ENCODE peak calls at places on chromosome 12, in eight cellular contexts. A is H1, L is HCT116, N is Panc1, X is suprapubic skin, E is transverse colon, D is GM12891, S is GM23338. O is an unnamed sample.

GRCh38 chr12:47967461-47968430 is 4.3 kb downstream of the TMEM106C start:
- DNase-seq in S (no peak), L (no peak), X (no peak), A (no peak), E (no peak), D (no peak), N (no peak), O (no peak)

GRCh38 chr12:63991036-63991547 is 146.6 kb downstream of the SRGAP1 start:
- DNase-seq in D (no peak), A (no peak), S (no peak), X (no peak), L (no peak), E (no peak), N (no peak), O (no peak)

GRCh38 chr12:55019784-55020183 is at the start of gene NEUROD4:
- DNase-seq in A (peak), D (no peak), X (no peak), N (no peak), S (peak), E (no peak), L (peak), O (no peak)

GRCh38 chr12:12803186-12803585 is 10.0 kb upstream of the DDX47 start:
- DNase-seq in N (no peak), A (no peak), X (no peak), S (peak), E (peak), L (peak), D (no peak), O (peak)

GRCh38 chr12:19575307-19576243 is 136.3 kb downstream of the AEBP2 start:
- DNase-seq in D (no peak), S (no peak), A (no peak), E (no peak), X (no peak), N (no peak), L (peak), O (no peak)

GRCh38 chr12:108302471-108303311 is 36.4 kb downstream of the CMKLR1 start:
- DNase-seq in L (no peak), S (peak), D (no peak), A (no peak), N (no peak), E (peak), X (peak), O (no peak)

GRCh38 chr12:39329015-39329414 is 113.9 kb downstream of the KIF21A start:
- DNase-seq in X (no peak), S (no peak), D (no peak), E (no peak), N (no peak), A (no peak), L (no peak), O (no peak)

GRCh38 chr12:75207338-75208083 is 2.1 kb downstream of the KCNC2 start:
- DNase-seq in E (no peak), X (no peak), A (no peak), N (no peak), L (no peak), D (no peak), S (peak), O (no peak)

GRCh38 chr12:56469007-56469930 is 891 bp downstream of the SPRYD4 start:
- DNase-seq in A (no peak), N (no peak), E (peak), S (no peak), X (no peak), D (no peak), L (no peak), O (no peak)

GRCh38 chr12:57135487-57135886 is 7.2 kb downstream of the LRP1 start:
- DNase-seq in A (no peak), N (no peak), E (peak), X (no peak), D (no peak), L (no peak), S (peak), O (no peak)

GRCh38 chr12:71641390-71641789 is 22.3 kb downstream of the ZFC3H1 start:
- DNase-seq in D (no peak), S (no peak), N (no peak), L (no peak), X (no peak), E (no peak), A (no peak), O (no peak)

GRCh38 chr12:76026643-76027063 is 4.9 kb downstream of the PHLDA1 start:
- DNase-seq in A (no peak), N (no peak), E (no peak), S (no peak), D (no peak), X (no peak), L (no peak), O (no peak)

GRCh38 chr12:82099216-82099615 is 259.0 kb downstream of the CCDC59 start:
- DNase-seq in A (no peak), S (no peak), N (no peak), L (no peak), X (no peak), D (no peak), E (no peak), O (no peak)

GRCh38 chr12:113228394-113229028 is 7.2 kb downstream of the TPCN1 start:
- DNase-seq in S (no peak), D (no peak), N (no peak), L (no peak), E (no peak), A (no peak), X (no peak), O (no peak)

GRCh38 chr12:6200266-6201198 is at the start of gene CD9:
- DNase-seq in X (no peak), A (peak), E (peak), L (peak), N (no peak), D (no peak), S (peak), O (peak)

GRCh38 chr12:66774921-66775320 is 96.0 kb upstream of the GRIP1 start:
- DNase-seq in S (no peak), N (no peak), A (no peak), X (no peak), E (no peak), L (no peak), D (no peak), O (no peak)
- TF ChIP-seq POLR2AphosphoS5 in S (no peak), N (no peak), A (no peak), X (no peak), E (no peak), L (no peak), D (no peak), O (no peak)

DNA sequence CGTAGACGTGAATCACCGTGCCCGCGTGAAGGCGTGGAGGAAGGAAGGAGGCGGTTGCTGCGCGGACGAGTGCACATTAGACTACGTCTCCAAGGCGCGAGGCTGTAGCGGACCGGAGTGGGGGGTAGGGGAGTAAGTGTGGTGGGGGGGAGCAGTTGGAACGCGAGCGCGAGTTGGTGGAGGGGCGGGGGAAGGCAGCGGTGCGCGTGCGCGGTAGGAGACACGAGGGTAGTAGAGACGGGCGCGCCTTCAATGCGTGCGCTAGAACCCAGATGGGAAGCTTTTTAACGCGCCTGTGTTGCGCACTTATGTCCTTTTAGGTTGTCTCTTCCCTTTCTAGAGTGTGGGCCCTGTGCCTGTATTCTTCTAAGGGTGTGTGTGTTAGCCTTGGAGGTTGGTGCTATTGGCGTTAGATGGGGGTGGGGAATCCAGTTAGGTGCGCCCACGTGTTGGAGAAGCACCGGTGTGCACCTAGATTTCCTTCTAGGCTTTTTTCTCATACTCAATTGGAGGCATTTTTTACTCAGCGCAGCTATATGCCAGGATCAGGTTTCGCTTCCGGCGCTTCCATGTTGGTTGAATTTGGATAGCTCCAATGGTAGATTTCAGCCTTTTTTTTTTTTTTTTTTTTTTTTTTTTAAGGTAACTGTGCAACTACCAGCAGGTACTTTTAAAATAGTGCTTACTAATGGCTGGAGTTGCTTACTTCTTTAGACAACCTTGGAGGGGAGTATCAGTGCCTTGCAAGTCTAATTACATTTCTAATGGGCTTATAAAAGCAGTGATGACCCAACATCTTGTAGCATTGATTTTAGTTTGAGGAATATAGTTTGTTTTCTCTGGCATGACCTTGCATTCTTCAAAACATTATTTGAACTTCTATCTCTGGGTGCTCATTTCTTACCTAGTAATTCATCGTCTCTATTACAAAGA is 820 bp downstream of the EIF4B start:
- DNase-seq in E (peak), S (peak), L (peak), A (peak), N (peak), X (peak), D (peak), O (peak)
- TF ChIP-seq POLR2AphosphoS5 in E (no peak), S (peak), L (peak), A (peak), N (peak), X (no peak), D (peak), O (peak)

DNA sequence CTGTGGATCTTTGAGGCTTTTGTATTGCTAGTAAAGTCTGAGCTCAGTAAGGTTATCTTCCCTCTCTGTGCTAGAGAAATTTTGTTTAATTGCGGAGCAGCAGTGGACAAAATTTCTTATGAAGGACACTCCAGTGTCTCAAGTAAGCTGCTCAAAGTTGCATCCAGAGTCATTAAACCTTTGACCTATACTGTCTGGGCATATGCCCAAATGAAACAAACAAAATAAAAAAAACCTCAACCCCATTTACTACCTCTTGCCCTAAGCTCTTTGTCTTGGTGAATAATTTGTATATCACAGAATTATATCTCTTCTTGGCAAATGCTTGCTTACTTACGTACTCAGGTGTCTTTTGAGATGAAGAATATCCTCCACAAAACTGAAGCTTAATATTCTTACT is 465.2 kb downstream of the SOX5 start:
- DNase-seq in D (no peak), N (no peak), L (no peak), S (no peak), E (no peak), A (no peak), X (no peak), O (no peak)
- TF ChIP-seq POLR2AphosphoS5 in D (no peak), N (no peak), L (no peak), S (no peak), E (no peak), A (no peak), X (no peak), O (no peak)

DNA sequence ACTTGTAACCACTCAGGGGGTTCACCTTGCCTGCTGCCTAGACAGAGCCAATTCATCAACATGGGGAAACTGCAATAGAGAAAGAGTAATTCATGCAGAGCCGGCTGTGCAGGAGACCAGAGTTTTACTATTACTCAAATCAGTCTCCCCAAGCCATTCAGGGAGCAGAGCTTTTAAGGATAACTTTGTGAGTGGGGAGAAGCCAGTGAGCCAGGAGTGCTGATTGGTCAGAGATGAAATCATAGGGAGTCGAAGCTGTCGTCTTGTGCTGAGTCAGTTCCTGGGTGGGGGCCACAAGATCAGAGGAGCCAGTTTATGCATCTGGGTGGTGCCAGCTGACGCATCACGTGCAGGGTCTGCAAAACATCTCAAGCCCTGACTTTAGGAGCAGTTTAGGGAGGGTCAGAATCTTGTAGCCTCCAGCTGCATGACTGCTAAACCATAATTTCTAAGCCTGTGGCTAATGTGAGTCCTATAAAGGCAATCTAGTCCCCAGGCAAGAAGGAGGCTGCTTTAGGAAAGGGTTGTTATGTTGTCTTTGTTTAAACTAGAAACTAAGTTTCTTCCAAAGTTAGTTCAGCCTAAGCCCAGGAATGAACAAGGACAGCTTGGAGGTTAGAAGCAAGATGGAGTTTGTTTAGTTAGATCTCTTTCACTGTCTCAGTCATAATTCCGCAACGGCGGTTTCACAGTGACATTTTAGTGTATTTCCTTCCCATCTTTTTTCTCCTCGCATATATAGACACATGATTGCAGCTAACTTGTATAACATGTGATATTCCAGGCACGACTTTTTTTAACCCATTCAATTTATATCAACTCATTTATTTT is 68.9 kb upstream of the NCOR2 start:
- DNase-seq in A (no peak), X (no peak), L (peak), S (no peak), N (peak), E (peak), D (no peak), O (no peak)
- TF ChIP-seq POLR2AphosphoS5 in A (no peak), X (no peak), L (no peak), S (no peak), N (no peak), E (no peak), D (no peak), O (no peak)

DNA sequence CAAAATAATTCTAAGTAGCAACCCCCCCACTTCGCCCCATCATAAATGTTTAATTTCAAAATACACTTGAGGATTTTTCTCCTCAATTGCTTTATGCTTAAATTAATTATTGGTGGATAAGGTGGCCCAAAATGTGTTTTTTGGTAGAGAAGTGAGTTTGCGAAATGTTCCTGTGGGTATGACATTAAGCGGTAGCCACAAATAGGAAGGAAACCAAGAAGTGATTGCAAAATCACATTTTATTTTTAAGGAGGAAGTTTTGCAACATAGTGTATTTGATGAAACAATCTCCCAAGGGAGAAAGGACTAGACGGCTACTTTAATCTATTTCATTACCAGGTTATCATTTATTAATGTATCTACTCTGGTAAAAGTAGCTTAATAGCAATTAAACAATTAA is 25.5 kb downstream of the SLC25A3 start:
- DNase-seq in E (no peak), S (no peak), N (no peak), X (no peak), L (no peak), A (no peak), D (no peak), O (no peak)
- TF ChIP-seq POLR2AphosphoS5 in E (no peak), S (no peak), N (no peak), X (no peak), L (no peak), A (no peak), D (no peak), O (no peak)

DNA sequence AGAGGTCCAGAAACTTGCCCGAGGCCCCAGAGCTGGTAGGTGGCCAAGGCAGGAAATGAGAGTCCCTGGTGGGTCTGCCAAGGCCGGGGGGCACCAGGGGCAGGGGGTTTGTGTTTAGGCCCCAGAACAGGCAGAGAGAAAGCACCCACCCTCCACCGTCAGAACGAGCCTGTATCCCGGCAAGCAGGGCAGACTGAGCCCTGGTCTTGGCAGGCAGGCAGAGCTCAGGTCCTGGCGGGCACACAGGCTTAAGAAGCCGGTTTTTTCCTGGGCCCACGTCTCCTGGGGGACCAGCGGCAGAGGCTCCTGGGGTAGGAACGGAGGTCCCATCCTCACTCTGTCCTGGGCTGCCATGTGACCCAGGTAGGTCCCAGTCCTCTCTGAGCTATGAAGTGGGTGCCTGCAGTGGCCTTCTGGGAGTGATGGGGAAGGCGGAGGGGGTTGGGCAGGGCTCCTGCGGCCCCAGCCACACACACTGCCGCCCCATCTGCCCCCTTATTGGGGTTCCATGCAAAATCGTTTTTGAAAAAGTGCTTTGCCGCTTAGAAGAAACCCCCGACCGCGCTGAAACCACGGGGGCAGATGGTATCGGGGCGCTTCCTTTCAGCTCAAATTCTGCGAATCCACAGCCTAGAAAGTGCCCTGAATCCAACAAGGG is 24.2 kb downstream of the SH2B3 start:
- DNase-seq in L (no peak), D (no peak), A (no peak), N (no peak), E (no peak), S (no peak), X (peak), O (no peak)
- TF ChIP-seq POLR2AphosphoS5 in L (no peak), D (no peak), A (no peak), N (no peak), E (no peak), S (no peak), X (no peak), O (peak)

GRCh38 chr12:15636060-15636890 is 152.9 kb downstream of the EPS8 start:
- DNase-seq in L (no peak), D (no peak), X (no peak), E (no peak), N (no peak), S (no peak), A (no peak), O (no peak)
- TF ChIP-seq POLR2AphosphoS5 in L (no peak), D (no peak), X (no peak), E (no peak), N (no peak), S (no peak), A (no peak), O (no peak)

O was measured in GM12892.